ENCODE peak calls at places on chromosomes 1 and 21, in ten cellular contexts. M is colonic mucosa; V is immature natural killer cell; S is KG1; J is activated effector memory CD4-positive, alpha-beta T cell treated with anti-CD3 and anti-CD28 coated beads, Interleukin-2, amount 50 U/mL, for 16 hours; P is HFF-Myc; D is HS-5; A is stimulated activated CD8-positive, alpha-beta memory T cell treated with anti-CD3 and anti-CD28 coated beads, Interleukin-15, amount 100 ng/mL, for 24 hours; E is AG09319; H is skeletal muscle cell. Q is an unnamed sample.

GRCh38 chr1:203338335-203339036 is 12.4 kb downstream of the FMOD start:
- DNase-seq in H (no peak), P (peak; percentile 45), D (no peak), M (peak; percentile 73), A (no peak), J (peak; percentile 86), S (no peak), V (peak; percentile 64), E (no peak), Q (no peak)

GRCh38 chr1:169630006-169630405 is at the start of gene SELP:
- DNase-seq in E (no peak), V (no peak), S (no peak), H (no peak), J (no peak), D (no peak), A (no peak), P (no peak), M (no peak), Q (no peak)

GRCh38 chr1:205348559-205349477 is 7.9 kb downstream of the KLHDC8A start:
- DNase-seq in E (no peak), A (no peak), S (no peak), D (no peak), V (no peak), J (no peak), H (no peak), P (no peak), M (no peak), Q (no peak)

GRCh38 chr21:38956006-38956405 is 150.3 kb downstream of the ETS2 start:
- DNase-seq in A (no peak), M (no peak), J (no peak), H (no peak), E (no peak), V (no peak), P (no peak), S (no peak), D (no peak), Q (no peak)

GRCh38 chr1:216944864-216945505 is 221.8 kb upstream of the ESRRG start:
- DNase-seq in M (no peak), H (no peak), E (no peak), J (no peak), A (no peak), P (no peak), S (no peak), D (no peak), V (no peak), Q (no peak)

GRCh38 chr1:62286778-62287224 is 32.4 kb downstream of the KANK4 start:
- DNase-seq in M (peak; percentile 64), S (no peak), A (no peak), J (no peak), P (no peak), H (no peak), D (no peak), V (no peak), E (no peak), Q (no peak)

GRCh38 chr1:118944133-118944532 is 44.0 kb downstream of the TBX15 start:
- DNase-seq in P (no peak), E (no peak), J (no peak), S (no peak), D (no peak), M (no peak), A (no peak), V (no peak), H (no peak), Q (no peak)

GRCh38 chr21:31182231-31183129 is 144.2 kb upstream of the KRTAP19-8 start:
- DNase-seq in A (peak; percentile 21), D (no peak), M (no peak), P (no peak), J (peak; percentile 85), E (no peak), V (no peak), S (no peak), H (no peak), Q (no peak)

GRCh38 chr21:42665484-42665883 is 12.1 kb downstream of the PDE9A start:
- DNase-seq in D (no peak), A (no peak), H (no peak), S (no peak), P (no peak), J (no peak), E (no peak), V (no peak), M (no peak), Q (no peak)

GRCh38 chr1:171286032-171286705 is 27.8 kb upstream of the FMO4 start:
- DNase-seq in S (no peak), P (no peak), J (no peak), D (no peak), V (no peak), M (no peak), E (no peak), H (no peak), A (no peak), Q (no peak)

GRCh38 chr21:40947713-40948112 is 100.8 kb upstream of the DSCAM start:
- DNase-seq in D (no peak), V (no peak), M (no peak), S (no peak), P (no peak), J (no peak), A (no peak), E (no peak), H (no peak), Q (no peak)

GRCh38 chr1:229080361-229080760 is 190.6 kb upstream of the RAB4A start:
- DNase-seq in J (no peak), P (no peak), H (no peak), M (peak; percentile 0), D (no peak), E (no peak), V (no peak), S (no peak), A (no peak), Q (no peak)

GRCh38 chr1:45857101-45857700 is 53.8 kb downstream of the MAST2 start:
- DNase-seq in V (no peak), P (no peak), A (no peak), S (no peak), D (no peak), H (no peak), E (no peak), J (no peak), M (no peak), Q (no peak)

GRCh38 chr1:182752077-182752826 is 37.3 kb upstream of the NPL start:
- DNase-seq in A (no peak), H (peak; percentile 28), M (no peak), P (no peak), J (no peak), S (no peak), D (no peak), E (no peak), V (no peak), Q (peak; percentile 18)

GRCh38 chr1:1161683-1162079 is 12.0 kb upstream of the TTLL10 start:
- DNase-seq in H (no peak), E (no peak), P (no peak), A (no peak), V (no peak), J (no peak), S (no peak), D (no peak), M (no peak), Q (no peak)

GRCh38 chr1:207321045-207321789 is at the start of gene CD55:
- DNase-seq in P (peak; percentile 93), E (peak; percentile 90), S (peak; percentile 90), M (peak; percentile 97), H (peak; percentile 81), J (peak; percentile 99), A (peak; percentile 84), V (peak; percentile 100), D (peak; percentile 91), Q (peak; percentile 85)

GRCh38 chr21:16424331-16424749 is 694.6 kb downstream of the USP25 start:
- DNase-seq in E (no peak), S (no peak), D (no peak), M (no peak), P (no peak), H (no peak), J (no peak), A (no peak), V (no peak), Q (no peak)

GRCh38 chr21:38277501-38278111 is 20.8 kb downstream of the KCNJ15 start:
- DNase-seq in H (peak; percentile 99), S (no peak), P (peak; percentile 97), E (peak; percentile 80), V (no peak), A (no peak), J (no peak), M (peak; percentile 22), D (peak; percentile 98), Q (peak; percentile 97)

GRCh38 chr1:229285424-229285823 is 14.5 kb downstream of the RAB4A start:
- DNase-seq in H (no peak), P (no peak), J (no peak), D (no peak), A (no peak), V (no peak), M (no peak), E (no peak), S (no peak), Q (no peak)

GRCh38 chr1:206705187-206705586 is 20.5 kb downstream of the MAPKAPK2 start:
- DNase-seq in S (no peak), P (no peak), M (no peak), E (no peak), H (peak; percentile 83), V (no peak), A (no peak), D (no peak), J (no peak), Q (peak; percentile 64)

GRCh38 chr1:86069757-86070145 is 86.8 kb downstream of the COL24A1 start:
- DNase-seq in E (no peak), S (no peak), A (no peak), J (no peak), P (no peak), H (no peak), M (no peak), D (no peak), V (no peak), Q (peak; percentile 8)

GRCh38 chr1:162145280-162145965 is 75.9 kb downstream of the NOS1AP start:
- DNase-seq in S (no peak), D (no peak), J (no peak), M (no peak), A (no peak), V (no peak), E (no peak), H (no peak), P (no peak), Q (no peak)

GRCh38 chr1:30744060-30744756 is 13.4 kb downstream of the LAPTM5 start:
- DNase-seq in M (no peak), E (no peak), H (no peak), V (peak; percentile 70), D (no peak), S (no peak), A (no peak), J (peak; percentile 75), P (peak; percentile 61), Q (no peak)

GRCh38 chr1:1272341-1273151 is 1.1 kb downstream of the UBE2J2 start:
- DNase-seq in V (no peak), M (peak; percentile 66), P (no peak), J (no peak), A (no peak), E (no peak), S (no peak), H (no peak), D (no peak), Q (no peak)

GRCh38 chr1:185324118-185324517 is 7.1 kb upstream of the IVNS1ABP start:
- DNase-seq in J (no peak), P (no peak), S (no peak), M (no peak), D (no peak), V (no peak), H (no peak), E (no peak), A (no peak), Q (no peak)

GRCh38 chr1:86567341-86567740 is 20.5 kb downstream of the CLCA4 start:
- DNase-seq in V (no peak), E (no peak), S (no peak), J (no peak), P (no peak), H (no peak), A (no peak), M (no peak), D (no peak), Q (no peak)

GRCh38 chr1:204284929-204285328 is 71.1 kb upstream of the GOLT1A start:
- DNase-seq in V (no peak), J (no peak), S (no peak), E (no peak), P (no peak), A (no peak), D (no peak), M (no peak), H (no peak), Q (no peak)

GRCh38 chr1:192439373-192440025 is 122.7 kb downstream of the RGS21 start:
- DNase-seq in S (no peak), P (peak; percentile 54), E (peak; percentile 3), V (no peak), H (peak; percentile 82), D (peak; percentile 69), M (no peak), A (no peak), J (no peak), Q (no peak)

Q was measured in GM04504.